ENCODE peak calls at places on chromosome 17, in six cellular contexts. B is spleen, V is stomach, E is A549, T is body of pancreas, W is uterus. C is an unnamed sample.

GRCh38 chr17:58320570-58321323 is 7.8 kb downstream of the TSPOAP1 start:
- DNase-seq in B (peak), T (no peak), E (no peak), V (no peak), W (no peak), C (no peak)

GRCh38 chr17:41636652-41637051 is 12.3 kb upstream of the KRT17 start:
- DNase-seq in B (no peak), T (no peak), W (no peak), E (no peak), V (no peak), C (no peak)

GRCh38 chr17:80751460-80752368 is 207.1 kb downstream of the RPTOR start:
- DNase-seq in E (no peak), W (peak), V (no peak), B (no peak), T (no peak), C (peak)

GRCh38 chr17:74603032-74603635 is 11.1 kb upstream of the CD300LD start:
- DNase-seq in W (no peak), B (no peak), T (no peak), E (no peak), V (no peak), C (no peak)

GRCh38 chr17:38417210-38417951 is 10.9 kb upstream of the ARHGAP23 start:
- DNase-seq in B (no peak), W (no peak), V (no peak), E (no peak), T (no peak), C (no peak)

GRCh38 chr17:58189436-58190146 is 2.9 kb upstream of the EPX start:
- DNase-seq in B (no peak), E (peak), T (peak), V (peak), W (no peak), C (peak)

GRCh38 chr17:4497101-4497824 is 1.4 kb upstream of the SPNS2 start:
- DNase-seq in B (no peak), T (peak), V (no peak), W (no peak), E (peak), C (no peak)

GRCh38 chr17:79949646-79950292 is 85.9 kb downstream of the TBC1D16 start:
- DNase-seq in W (peak), B (no peak), T (no peak), V (no peak), E (no peak), C (no peak)

GRCh38 chr17:56755310-56755709 is 78.4 kb downstream of the C17orf67 start:
- DNase-seq in V (no peak), E (no peak), W (no peak), B (no peak), T (no peak), C (no peak)

GRCh38 chr17:20085283-20085875 is 76.2 kb downstream of the SPECC1 start:
- DNase-seq in E (no peak), V (no peak), T (no peak), W (no peak), B (no peak), C (no peak)

GRCh38 chr17:79035686-79036085 is 11.7 kb downstream of the C1QTNF1 start:
- DNase-seq in E (no peak), W (no peak), B (no peak), T (no peak), V (no peak), C (no peak)

GRCh38 chr17:2376107-2376506 is 24.8 kb downstream of the MNT start:
- DNase-seq in W (no peak), B (no peak), T (no peak), V (no peak), E (no peak), C (no peak)

GRCh38 chr17:16273499-16273898 is 56.5 kb downstream of the PIGL start:
- DNase-seq in T (no peak), V (no peak), B (no peak), E (no peak), W (no peak), C (no peak)

GRCh38 chr17:69574257-69575197 is 160.0 kb downstream of the MAP2K6 start:
- DNase-seq in W (no peak), V (no peak), E (no peak), T (no peak), B (no peak), C (no peak)

GRCh38 chr17:1495265-1495664 is 2.8 kb upstream of the MYO1C start:
- DNase-seq in T (peak), E (no peak), W (no peak), V (no peak), B (no peak), C (no peak)

GRCh38 chr17:76720941-76721340 is 5.5 kb downstream of the JMJD6 start:
- DNase-seq in E (no peak), W (no peak), V (no peak), T (no peak), B (peak), C (no peak)

GRCh38 chr17:78454346-78454745 is 75.9 kb downstream of the PGS1 start:
- DNase-seq in V (no peak), T (no peak), B (no peak), W (no peak), E (no peak), C (no peak)

GRCh38 chr17:15469260-15469659 is 1.8 kb upstream of the CDRT4 start:
- DNase-seq in T (no peak), B (no peak), E (no peak), V (no peak), W (no peak), C (no peak)

GRCh38 chr17:60637683-60638082 is 37.7 kb downstream of the PPM1D start:
- DNase-seq in V (no peak), T (no peak), E (no peak), B (no peak), W (no peak), C (no peak)
- TF ChIP-seq CTCF in V (no peak), T (no peak), E (no peak), B (no peak), W (no peak), C (no peak)

GRCh38 chr17:81931189-81931556 is 3.6 kb upstream of the MAFG start:
- DNase-seq in V (no peak), W (no peak), E (no peak), T (peak), B (no peak), C (no peak)

GRCh38 chr17:81932333-81932983 is 4.6 kb downstream of the PYCR1 start:
- DNase-seq in W (no peak), T (no peak), E (no peak), V (no peak), B (no peak), C (no peak)

GRCh38 chr17:81933178-81933699 is 3.9 kb downstream of the PYCR1 start:
- DNase-seq in B (no peak), E (no peak), V (no peak), T (no peak), W (no peak), C (no peak)

GRCh38 chr17:81930142-81931125 is 2.9 kb upstream of the MAFG start:
- DNase-seq in V (no peak), W (no peak), E (no peak), T (peak), B (no peak), C (no peak)

GRCh38 chr17:81931557-81932332 is 4.2 kb upstream of the MAFG start:
- DNase-seq in T (peak), V (no peak), W (no peak), B (no peak), E (no peak), C (no peak)
- TF ChIP-seq POLR2A in T (no peak), V (no peak), W (no peak), B (no peak), E (peak), C (no peak)

GRCh38 chr17:67442787-67443624 is 65.9 kb downstream of the PITPNC1 start:
- DNase-seq in T (no peak), B (no peak), W (no peak), V (no peak), E (no peak), C (peak)

GRCh38 chr17:67439269-67439668 is 62.2 kb downstream of the PITPNC1 start:
- DNase-seq in V (no peak), B (no peak), W (no peak), T (no peak), E (no peak), C (no peak)

GRCh38 chr17:67441052-67441738 is 64.1 kb downstream of the PITPNC1 start:
- DNase-seq in W (no peak), T (no peak), B (no peak), V (no peak), E (peak), C (peak)

GRCh38 chr17:67438669-67439068 is 61.6 kb downstream of the PITPNC1 start:
- DNase-seq in W (no peak), T (peak), E (no peak), V (no peak), B (no peak), C (no peak)

GRCh38 chr17:67440311-67441051 is 63.4 kb downstream of the PITPNC1 start:
- DNase-seq in E (no peak), W (no peak), B (no peak), V (no peak), T (no peak), C (no peak)
- H3K4me3 ChIP-seq in E (peak), W (no peak), B (no peak), V (no peak), T (no peak), C (no peak)

GRCh38 chr17:71338396-71338795 is 782.4 kb upstream of the SOX9 start:
- DNase-seq in E (peak), B (no peak), V (no peak), T (no peak), W (no peak), C (no peak)
- TF ChIP-seq CTCF in E (no peak), B (no peak), V (no peak), T (no peak), W (no peak), C (no peak)

DNA sequence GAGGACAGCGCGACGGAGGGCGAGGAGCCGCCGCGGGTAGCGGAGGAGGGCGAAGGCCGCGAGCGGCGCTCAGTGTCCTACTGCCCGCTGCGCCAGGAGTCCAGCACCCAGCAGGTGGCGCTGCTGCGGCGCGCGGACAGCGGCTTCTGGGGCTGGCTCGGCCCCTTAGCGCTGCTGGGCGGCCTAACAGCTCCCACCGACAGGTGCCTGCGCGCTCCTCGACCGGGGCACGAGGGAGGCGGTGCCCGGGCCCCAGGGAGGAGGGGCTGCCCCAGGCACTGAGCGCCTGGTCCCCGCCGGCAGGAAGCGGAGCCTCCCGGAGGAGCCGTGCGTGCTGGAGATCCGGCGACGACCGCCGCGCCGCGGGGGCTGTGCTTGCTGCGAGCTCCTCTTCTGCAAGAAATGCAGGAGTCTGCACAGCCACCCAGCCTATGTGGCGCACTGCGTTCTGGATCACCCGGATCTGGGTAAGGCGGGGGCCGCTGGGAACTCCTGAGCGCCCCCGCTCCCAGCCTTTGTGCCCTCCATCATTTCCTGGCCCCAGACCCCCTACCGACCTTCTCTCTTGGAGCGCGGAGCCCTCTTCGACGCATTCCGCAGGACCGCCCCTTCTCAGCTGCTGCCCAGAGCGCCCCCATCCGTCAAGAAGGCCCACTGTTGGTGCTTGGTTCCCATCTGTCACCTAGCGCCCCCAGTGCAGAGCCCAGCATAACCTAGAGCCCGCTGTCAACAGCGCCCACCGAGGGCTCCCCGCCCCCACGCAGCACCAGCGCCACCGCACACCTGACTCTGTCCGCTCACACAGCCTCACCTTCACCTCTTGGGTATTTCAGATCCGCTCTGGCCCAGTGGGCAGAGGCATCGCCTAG is 3.7 kb downstream of the C17orf50 start:
- DNase-seq in B (peak), W (peak), T (peak), E (peak), V (peak), C (peak)
- TF ChIP-seq POLR2A in B (no peak), W (peak), T (no peak), E (no peak), V (no peak), C (no peak)

DNA sequence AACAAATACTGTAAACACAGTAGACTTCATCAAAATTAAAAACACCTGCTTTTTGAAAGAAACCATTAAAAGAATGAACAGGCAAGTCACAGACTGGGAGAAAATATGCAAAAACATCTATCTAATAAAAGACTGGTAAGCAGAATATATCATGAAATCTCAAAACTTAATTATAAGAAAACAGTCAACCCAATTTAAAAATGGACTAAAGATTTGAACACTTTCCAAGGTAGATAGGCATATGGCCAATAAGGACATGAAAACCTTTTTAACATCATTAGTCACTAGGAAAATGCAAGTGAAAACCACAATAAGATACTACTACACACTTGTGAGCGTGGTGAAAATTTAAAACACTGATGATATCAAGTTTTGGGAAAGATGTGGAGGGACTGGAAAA is 218.7 kb downstream of the CEP112 start:
- DNase-seq in E (no peak), T (no peak), B (no peak), V (no peak), W (no peak), C (no peak)
- H3K4me3 ChIP-seq in E (no peak), T (no peak), B (no peak), V (no peak), W (no peak), C (no peak)

C was measured in lower leg skin.